ENCODE peak calls at places on chromosomes 4 and X, in four cellular contexts. P, O, D and G are unnamed samples.

GRCh38 chrX:138191998-138192397 is 519.5 kb downstream of the FGF13 start:
- DNase-seq in P (no peak), O (no peak), D (no peak), G (no peak)

GRCh38 chr4:148574502-148574901 is 132.3 kb upstream of the NR3C2 start:
- DNase-seq in P (no peak), O (no peak), D (no peak), G (no peak)

GRCh38 chr4:102610476-102610875 is 109.3 kb downstream of the NFKB1 start:
- DNase-seq in P (no peak), O (no peak), D (no peak), G (no peak)

GRCh38 chrX:150547511-150548115 is 20.8 kb upstream of the MTM1 start:
- DNase-seq in P (peak), O (peak), D (peak), G (peak)

GRCh38 chr4:109005523-109005922 is 242.7 kb upstream of the ETNPPL start:
- DNase-seq in P (no peak), O (no peak), D (no peak), G (no peak)

GRCh38 chrX:119036369-119037029 is 36.3 kb upstream of the CT47C1 start:
- DNase-seq in P (no peak), O (no peak), D (no peak), G (no peak)

GRCh38 chrX:129144172-129145038 is 378.9 kb downstream of the SMARCA1 start:
- DNase-seq in P (no peak), O (no peak), D (no peak), G (no peak)

GRCh38 chr4:151205722-151206121 is 71.2 kb upstream of the PRSS48 start:
- DNase-seq in P (no peak), O (no peak), D (no peak), G (no peak)

GRCh38 chrX:136636121-136636520 is 11.8 kb upstream of the CD40LG start:
- DNase-seq in P (no peak), O (no peak), D (no peak), G (no peak)

GRCh38 chrX:150664290-150664689 is 28.9 kb upstream of the MTMR1 start:
- DNase-seq in P (no peak), O (no peak), D (no peak), G (peak)

GRCh38 chr4:86307432-86307831 is 52.4 kb downstream of the MAPK10 start:
- DNase-seq in P (no peak), O (no peak), D (peak), G (no peak)

GRCh38 chr4:86356425-86356824 is 3.4 kb downstream of the MAPK10 start:
- DNase-seq in P (no peak), O (no peak), D (no peak), G (no peak)

GRCh38 chrX:37666516-37666915 is 19.1 kb upstream of the XK start:
- DNase-seq in P (no peak), O (no peak), D (peak), G (no peak)

GRCh38 chrX:9816094-9816700 is 30.0 kb downstream of the SHROOM2 start:
- DNase-seq in P (no peak), O (no peak), D (no peak), G (no peak)

GRCh38 chr4:185624248-185624568 is 88.9 kb upstream of the PDLIM3 start:
- DNase-seq in P (no peak), O (no peak), D (no peak), G (no peak)

GRCh38 chrX:131671714-131672113 is 127.8 kb downstream of the OR13H1 start:
- DNase-seq in P (no peak), O (no peak), D (no peak), G (no peak)

GRCh38 chrX:80817002-80817401 is 7.3 kb upstream of the BRWD3 start:
- DNase-seq in P (no peak), O (no peak), D (peak), G (no peak)

GRCh38 chrX:10327651-10328050 is 170.9 kb downstream of the CLCN4 start:
- DNase-seq in P (no peak), O (no peak), D (no peak), G (no peak)

GRCh38 chrX:77694491-77694890 is 91.5 kb downstream of the ATRX start:
- DNase-seq in P (no peak), O (no peak), D (no peak), G (no peak)

GRCh38 chr4:166043801-166044200 is 170.8 kb downstream of the TLL1 start:
- DNase-seq in P (no peak), O (no peak), D (no peak), G (no peak)

GRCh38 chr4:113689394-113689793 is 72.1 kb downstream of the CAMK2D start:
- DNase-seq in P (no peak), O (no peak), D (no peak), G (no peak)

GRCh38 chrX:134868766-134869495 is 121.9 kb upstream of the SMIM10 start:
- DNase-seq in P (no peak), O (no peak), D (peak), G (no peak)

GRCh38 chr4:75306496-75306895 is 207.7 kb downstream of the RCHY1 start:
- DNase-seq in P (no peak), O (no peak), D (no peak), G (no peak)

GRCh38 chr4:72767903-72768817 is 199.1 kb upstream of the ADAMTS3 start:
- DNase-seq in P (no peak), O (no peak), D (no peak), G (no peak)

GRCh38 chr4:73434311-73434710 is 1.7 kb upstream of the AFP start:
- DNase-seq in P (no peak), O (no peak), D (peak), G (no peak)

GRCh38 chr4:4542824-4543485 is 1.1 kb upstream of the STX18 start:
- DNase-seq in P (no peak), O (no peak), D (no peak), G (no peak)

GRCh38 chrX:31420711-31421151 is 348.9 kb upstream of the FTHL17 start:
- DNase-seq in P (no peak), O (no peak), D (no peak), G (no peak)

GRCh38 chr4:13543648-13544555 is at the start of gene NKX3-2:
- DNase-seq in P (no peak), O (no peak), D (no peak), G (peak)

GRCh38 chr4:76772498-76773106 is 125.3 kb downstream of the SOWAHB start:
- DNase-seq in P (no peak), O (no peak), D (peak), G (no peak)

GRCh38 chrX:103311401-103311785 is 603 bp upstream of the BEX2 start:
- DNase-seq in P (no peak), O (no peak), D (no peak), G (no peak)

GRCh38 chrX:103309860-103310591 is 764 bp downstream of the BEX2 start:
- DNase-seq in P (no peak), O (no peak), D (no peak), G (no peak)

GRCh38 chrX:103310592-103311400 is at the start of gene BEX2:
- DNase-seq in P (no peak), O (no peak), D (peak), G (peak)
- TF ChIP-seq POLR2A in P (no peak), O (no peak), D (no peak), G (peak)

GRCh38 chr4:173169428-173170209 is 1.0 kb downstream of the GALNT7 start:
- DNase-seq in P (peak), O (no peak), D (peak), G (peak)

GRCh38 chr4:173167793-173168395 is 717 bp upstream of the GALNT7 start:
- DNase-seq in P (no peak), O (no peak), D (peak), G (peak)

GRCh38 chr4:173170210-173170778 is 1.7 kb downstream of the GALNT7 start:
- DNase-seq in P (no peak), O (no peak), D (peak), G (no peak)

GRCh38 chr4:173169178-173169427 is 492 bp downstream of the GALNT7 start:
- DNase-seq in P (no peak), O (no peak), D (no peak), G (no peak)

DNA sequence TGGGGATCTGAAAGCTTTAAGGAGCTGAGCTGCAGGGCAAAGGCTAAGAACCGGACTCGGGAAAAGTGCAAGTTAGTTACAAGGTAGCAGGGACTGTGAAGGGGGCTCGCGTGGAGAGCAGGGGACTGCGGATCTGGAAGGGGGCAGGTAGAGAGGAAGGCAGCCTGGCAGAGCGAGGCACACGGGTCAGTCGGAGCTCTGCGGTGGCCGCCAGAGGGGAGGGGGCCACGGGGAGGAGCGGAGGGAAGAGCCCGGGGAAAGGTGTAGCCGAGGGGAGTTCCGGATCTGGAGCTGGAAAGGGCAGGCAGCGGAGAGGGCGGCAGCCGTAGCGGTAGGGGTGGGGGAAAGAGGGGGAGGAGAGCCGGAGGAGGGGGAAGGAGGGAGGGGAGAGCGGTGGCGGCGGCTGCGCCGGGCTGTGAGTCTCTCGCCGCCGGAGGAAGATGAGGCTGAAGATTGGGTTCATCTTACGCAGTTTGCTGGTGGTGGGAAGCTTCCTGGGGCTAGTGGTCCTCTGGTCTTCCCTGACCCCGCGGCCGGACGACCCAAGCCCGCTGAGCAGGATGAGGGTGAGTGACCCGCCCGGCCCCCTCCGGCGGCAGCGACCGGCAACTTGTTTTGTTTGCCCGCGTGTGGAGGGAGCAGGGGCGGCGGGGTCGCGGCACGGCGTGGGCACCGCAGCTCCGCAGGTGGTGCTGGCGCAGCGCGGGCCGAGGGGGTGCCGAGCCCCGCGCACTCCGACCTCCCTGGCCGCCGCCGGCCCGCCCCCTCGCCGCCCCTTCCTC is at the start of gene GALNT7:
- DNase-seq in P (peak), O (peak), D (peak), G (peak)
- TF ChIP-seq POLR2A in P (no peak), O (no peak), D (no peak), G (no peak)

DNA sequence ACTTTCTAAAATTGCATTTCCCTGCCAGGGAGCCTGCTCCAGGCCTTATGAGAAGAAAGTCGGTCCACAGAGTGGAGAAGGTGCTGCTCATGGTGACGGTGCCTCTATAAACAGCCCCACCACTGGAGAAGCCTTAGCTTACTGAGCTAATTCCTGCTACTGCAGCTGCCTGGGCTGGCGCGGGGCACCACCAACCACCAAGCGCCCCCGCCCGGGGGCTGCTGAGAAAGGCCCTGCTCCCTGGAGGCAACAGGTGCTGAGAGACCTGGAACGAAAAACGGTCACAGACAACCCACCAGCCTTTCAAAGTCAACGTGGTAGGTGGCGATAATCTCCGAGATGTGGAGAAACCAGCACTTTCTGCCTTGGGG is 2.9 kb downstream of the HCFC1 start:
- DNase-seq in P (no peak), O (no peak), D (no peak), G (no peak)
- TF ChIP-seq POLR2A in P (no peak), O (no peak), D (no peak), G (no peak)

GRCh38 chrX:149222040-149222439 is 283.1 kb downstream of the IDS start:
- DNase-seq in P (no peak), O (no peak), D (no peak), G (no peak)
- TF ChIP-seq POLR2A in P (no peak), O (no peak), D (no peak), G (no peak)

GRCh38 chr4:107719927-107720722 is at the start of gene PAPSS1:
- DNase-seq in P (peak), O (peak), D (peak), G (peak)
- TF ChIP-seq POLR2A in P (no peak), O (no peak), D (peak), G (peak)

DNA sequence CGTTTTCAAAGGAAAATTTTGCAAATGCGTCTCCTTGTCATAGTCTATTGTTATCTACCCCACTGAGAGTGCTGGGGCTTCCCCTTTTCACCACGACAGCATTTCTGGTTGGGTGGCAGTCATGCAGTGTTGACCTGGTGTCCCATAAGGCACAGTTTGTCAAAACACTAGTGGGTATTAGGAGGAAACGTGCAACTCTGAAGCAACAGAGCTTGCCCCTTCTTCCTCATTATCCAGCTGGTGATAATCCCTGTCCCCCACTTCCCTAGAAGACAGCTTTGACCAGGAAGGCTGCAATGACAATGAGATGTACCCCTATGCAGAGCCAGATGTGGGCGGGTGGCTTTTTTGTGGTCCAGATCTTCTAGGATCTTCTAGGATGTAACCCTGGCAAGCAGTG is 1.8 kb downstream of the TBC1D1 start:
- DNase-seq in P (no peak), O (no peak), D (no peak), G (no peak)
- TF ChIP-seq POLR2A in P (no peak), O (no peak), D (no peak), G (no peak)

DNA sequence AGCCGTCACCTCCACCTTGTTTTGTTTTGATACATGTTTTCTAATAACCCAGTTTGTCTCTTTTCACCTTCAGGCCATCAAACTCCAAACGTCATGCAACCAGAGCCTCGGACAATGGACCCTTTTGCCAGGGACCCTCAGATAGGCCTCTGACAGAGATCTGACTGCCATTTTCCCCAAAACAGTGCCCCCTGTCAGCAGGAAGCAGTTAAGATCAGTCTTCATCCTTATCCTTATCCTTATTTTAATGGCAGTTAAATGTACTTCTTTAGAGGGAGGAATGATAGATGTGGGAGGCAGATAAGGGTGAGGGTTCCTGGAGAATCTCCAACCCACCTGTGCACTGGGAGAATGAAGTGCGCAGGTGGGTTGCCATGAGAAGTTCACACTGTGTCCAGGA is 135.7 kb downstream of the ANAPC10 start:
- DNase-seq in P (no peak), O (no peak), D (no peak), G (no peak)
- TF ChIP-seq POLR2A in P (no peak), O (no peak), D (no peak), G (no peak)

DNA sequence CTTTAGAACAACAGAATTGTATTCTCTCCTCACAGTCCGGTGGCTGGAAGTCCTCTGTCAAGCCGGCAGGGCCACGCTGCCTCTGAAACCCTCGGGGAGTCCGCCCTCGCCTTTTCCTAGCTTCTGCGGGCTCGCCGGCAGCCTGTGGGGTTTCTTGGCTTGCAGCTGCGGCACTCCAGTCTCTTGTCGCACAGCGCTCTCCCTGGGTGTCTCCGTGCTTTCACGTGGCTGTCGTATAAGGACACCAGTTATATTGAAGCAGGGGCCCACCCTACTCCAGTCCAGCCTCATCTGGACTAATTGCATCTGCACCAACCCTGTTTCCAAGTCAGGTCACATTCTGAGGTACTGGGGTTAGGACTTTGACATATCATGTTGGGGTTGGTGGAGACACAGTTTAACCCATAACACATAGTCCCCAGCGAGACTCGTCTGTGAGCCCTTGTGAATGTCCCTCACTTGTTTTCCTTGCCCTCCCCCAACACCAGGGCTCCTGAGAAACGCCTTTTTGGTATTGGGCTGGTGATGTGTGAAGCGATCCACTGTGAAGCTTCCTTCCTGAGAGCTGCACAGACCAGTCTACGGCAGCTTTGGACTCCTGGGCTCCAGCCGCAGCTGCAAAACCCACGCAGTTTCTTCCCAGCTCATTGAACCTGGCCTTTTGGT is 22.7 kb downstream of the TMEM131L start:
- DNase-seq in P (no peak), O (no peak), D (no peak), G (peak)
- TF ChIP-seq POLR2A in P (no peak), O (no peak), D (no peak), G (no peak)